ENCODE peak calls at places on chromosomes 2 and 18, in six cellular contexts. E is GM13977, T is body of pancreas, D is transverse colon, Z is Calu3, U is GM06990. J is an unnamed sample.

GRCh38 chr2:30481323-30481800 is 34.3 kb downstream of the LCLAT1 start:
- DNase-seq in D (peak), E (no peak), U (no peak), Z (peak), T (peak), J (no peak)

GRCh38 chr2:226797289-226797988 is 2.2 kb downstream of the IRS1 start:
- DNase-seq in E (no peak), D (peak), U (peak), Z (no peak), T (no peak), J (no peak)

GRCh38 chr2:232523682-232524597 is 2.0 kb upstream of the CHRND start:
- DNase-seq in T (peak), U (no peak), D (peak), E (peak), Z (peak), J (no peak)

GRCh38 chr2:27653397-27653796 is 10.0 kb downstream of the SUPT7L start:
- DNase-seq in T (no peak), U (no peak), D (no peak), E (no peak), Z (no peak), J (no peak)

GRCh38 chr18:57364460-57364859 is 12.1 kb downstream of the ST8SIA3 start:
- DNase-seq in D (no peak), U (no peak), T (no peak), E (no peak), Z (no peak), J (no peak)

GRCh38 chr18:45642238-45642637 is 27.0 kb downstream of the SLC14A2 start:
- DNase-seq in Z (no peak), D (no peak), E (no peak), T (no peak), U (no peak), J (no peak)

GRCh38 chr2:128573116-128573515 is 254.4 kb upstream of the HS6ST1 start:
- DNase-seq in U (no peak), D (no peak), E (no peak), Z (no peak), T (no peak), J (no peak)

GRCh38 chr2:178414266-178415247 is 36.4 kb downstream of the PRKRA start:
- DNase-seq in E (peak), Z (peak), T (peak), U (peak), D (peak), J (peak)

GRCh38 chr2:105407946-105408743 is 9.3 kb upstream of the FHL2 start:
- DNase-seq in Z (no peak), U (no peak), D (no peak), E (no peak), T (no peak), J (peak)

GRCh38 chr2:29314816-29315571 is 199.8 kb downstream of the CLIP4 start:
- DNase-seq in Z (no peak), D (peak), E (peak), T (peak), U (peak), J (no peak)

GRCh38 chr2:112690853-112691390 is 29.9 kb upstream of the NT5DC4 start:
- DNase-seq in Z (peak), E (peak), T (peak), U (peak), D (peak), J (peak)

GRCh38 chr2:86293612-86294011 is 43.8 kb downstream of the REEP1 start:
- DNase-seq in Z (no peak), U (no peak), E (no peak), D (no peak), T (no peak), J (no peak)

GRCh38 chr2:959453-959852 is 8.8 kb downstream of the SNTG2 start:
- DNase-seq in E (no peak), U (no peak), T (no peak), Z (no peak), D (no peak), J (no peak)

GRCh38 chr18:26574958-26575864 is 26.9 kb upstream of the KCTD1 start:
- DNase-seq in Z (peak), T (peak), D (peak), U (peak), E (no peak), J (no peak)

GRCh38 chr18:50044402-50044801 is 150.5 kb downstream of the MYO5B start:
- DNase-seq in D (no peak), T (no peak), U (no peak), E (no peak), Z (peak), J (no peak)

GRCh38 chr2:19799881-19800780 is 101.7 kb downstream of the TTC32 start:
- DNase-seq in Z (no peak), U (no peak), E (no peak), T (no peak), D (no peak), J (peak)

GRCh38 chr2:19802088-19802806 is 99.5 kb downstream of the TTC32 start:
- DNase-seq in Z (no peak), D (no peak), T (peak), E (no peak), U (no peak), J (no peak)

GRCh38 chr2:19804861-19805260 is 96.9 kb downstream of the TTC32 start:
- DNase-seq in Z (no peak), D (no peak), T (no peak), U (no peak), E (no peak), J (no peak)

GRCh38 chr2:19800796-19801195 is 101.0 kb downstream of the TTC32 start:
- DNase-seq in Z (no peak), T (no peak), U (no peak), D (no peak), E (no peak), J (no peak)

GRCh38 chr2:19801367-19802087 is 100.3 kb downstream of the TTC32 start:
- DNase-seq in D (peak), U (no peak), T (peak), Z (peak), E (no peak), J (no peak)
- TF ChIP-seq CTCF in D (no peak), U (no peak), T (no peak), Z (no peak), E (no peak), J (no peak)

GRCh38 chr2:229416116-229416694 is 145.1 kb upstream of the PID1 start:
- DNase-seq in D (peak), Z (no peak), T (peak), E (no peak), U (no peak), J (no peak)
- TF ChIP-seq CTCF in D (no peak), Z (no peak), T (no peak), E (no peak), U (no peak), J (no peak)

DNA sequence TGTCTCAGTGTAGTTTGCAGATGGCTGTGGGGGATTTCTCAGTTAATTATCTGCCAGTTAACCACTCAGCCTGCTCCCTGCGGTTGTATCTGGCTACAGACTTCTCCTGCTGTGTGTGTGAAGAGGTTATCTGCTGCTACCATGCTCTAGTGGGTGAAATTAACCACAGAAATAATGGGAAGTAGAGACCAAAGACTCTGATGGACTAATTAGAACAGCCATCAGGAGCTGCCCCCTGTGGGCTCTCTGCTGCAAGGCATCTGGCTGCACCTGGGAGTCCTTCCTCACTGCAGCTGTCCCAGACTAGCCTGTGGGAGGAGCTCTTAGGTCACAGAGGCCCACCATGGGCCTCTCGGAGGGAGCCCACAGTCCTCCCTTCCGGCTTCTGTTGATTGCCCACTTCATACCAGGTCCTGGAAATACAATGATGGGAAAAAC is 66.6 kb downstream of the CTIF start:
- DNase-seq in T (no peak), U (no peak), Z (peak), D (no peak), E (no peak), J (no peak)
- TF ChIP-seq CTCF in T (no peak), U (peak), Z (no peak), D (no peak), E (peak), J (no peak)

DNA sequence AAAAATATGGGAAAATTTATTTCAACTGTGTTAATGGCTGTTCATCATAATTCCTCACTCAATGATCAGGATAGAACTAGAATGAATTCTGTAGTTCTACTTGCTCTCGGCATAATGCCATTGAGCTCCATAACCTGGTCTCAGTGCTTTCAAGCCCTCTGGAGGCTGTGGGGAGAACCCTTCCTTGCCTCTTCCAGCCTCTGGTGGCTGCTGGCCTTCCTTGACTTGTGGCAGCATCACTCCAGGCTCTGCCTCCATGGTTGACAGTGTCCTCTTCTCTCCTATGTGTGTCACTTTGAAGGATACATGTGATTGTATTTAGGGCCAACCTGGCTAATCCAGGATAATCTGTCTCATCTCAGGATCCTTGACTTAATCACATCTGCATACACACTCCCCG is 26.9 kb upstream of the CABYR start:
- DNase-seq in T (no peak), D (no peak), Z (peak), U (no peak), E (no peak), J (no peak)
- TF ChIP-seq CTCF in T (no peak), D (no peak), Z (no peak), U (no peak), E (no peak), J (no peak)

GRCh38 chr18:76426738-76427305 is 68.2 kb downstream of the ZNF516 start:
- DNase-seq in D (peak), Z (peak), T (no peak), U (no peak), E (no peak), J (no peak)
- TF ChIP-seq CTCF in D (peak), Z (peak), T (peak), U (peak), E (peak), J (peak)

DNA sequence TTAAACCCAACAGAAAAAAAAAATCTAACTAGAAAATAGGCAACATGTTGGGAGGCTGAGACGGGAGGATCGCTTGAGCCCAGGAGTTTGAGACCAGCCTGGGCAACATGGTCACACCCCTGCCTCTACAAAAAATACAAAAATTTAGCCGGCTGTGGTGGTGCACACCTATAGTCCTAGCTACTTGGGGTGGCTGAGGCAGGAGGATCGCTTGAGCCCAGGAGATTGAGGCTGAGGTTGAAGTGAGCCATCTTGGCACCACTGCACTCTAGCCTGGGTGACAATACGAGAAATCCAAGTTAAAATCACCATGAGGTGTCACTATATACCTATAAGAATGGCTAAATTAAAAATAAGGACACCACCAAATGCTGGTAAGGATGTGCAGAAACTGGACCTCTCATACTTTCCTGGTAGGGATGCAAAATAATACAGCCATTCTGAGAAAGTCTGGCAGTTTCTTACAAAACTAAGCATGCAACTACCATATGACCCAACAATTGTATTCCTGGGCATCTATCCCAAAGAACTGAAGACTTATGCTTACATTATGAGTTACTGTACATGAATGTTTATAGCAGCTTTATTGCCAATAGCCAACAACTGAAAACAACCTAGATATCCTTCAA is 2.2 kb downstream of the SEPTIN10 start:
- DNase-seq in D (no peak), Z (no peak), T (no peak), E (no peak), U (no peak), J (no peak)
- TF ChIP-seq CTCF in D (no peak), Z (no peak), T (no peak), E (no peak), U (no peak), J (peak)

DNA sequence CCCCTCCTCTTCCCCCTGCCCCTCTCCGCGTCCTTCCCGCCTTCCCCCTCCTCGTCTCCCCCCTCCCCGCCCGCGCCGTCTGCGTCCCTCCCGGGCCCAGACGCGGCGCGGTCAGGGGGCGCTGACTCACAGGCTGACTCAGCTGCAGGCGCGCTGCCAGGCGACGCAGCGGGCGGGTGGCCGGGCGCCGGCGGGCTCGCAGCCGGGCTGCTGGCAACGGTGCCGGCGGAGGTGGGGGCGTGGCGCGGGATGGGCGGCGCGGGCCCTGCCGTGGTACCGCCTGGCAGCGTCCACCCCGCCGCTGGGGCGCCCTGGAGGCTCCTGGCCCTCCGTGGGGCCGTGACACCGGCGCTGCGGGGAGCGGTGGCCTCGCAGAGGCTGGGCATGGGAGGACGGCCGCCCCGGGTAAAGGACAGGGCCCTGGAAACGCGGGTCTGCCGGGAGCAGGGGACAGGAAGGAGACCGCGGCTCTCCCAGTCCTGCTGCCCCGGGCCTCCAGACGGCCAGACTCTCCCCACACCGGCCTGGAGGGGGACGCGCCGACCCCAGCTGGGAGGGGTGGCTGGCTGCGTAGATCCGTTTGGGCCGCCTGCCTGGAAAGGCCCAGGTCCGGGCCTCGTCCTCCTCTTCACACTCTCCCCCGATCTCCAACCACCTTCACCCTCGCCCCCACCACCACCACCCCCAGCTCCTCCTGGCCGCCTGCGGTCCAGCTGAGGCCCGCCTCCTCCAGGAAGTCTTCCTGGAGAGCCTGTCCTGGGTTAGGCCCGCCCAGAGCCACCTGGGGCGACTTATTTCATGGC is 10.0 kb upstream of the PROC start:
- DNase-seq in T (peak), U (peak), Z (peak), E (peak), D (peak), J (no peak)
- TF ChIP-seq CTCF in T (no peak), U (no peak), Z (no peak), E (peak), D (no peak), J (no peak)

GRCh38 chr2:100606740-100607343 is 44.0 kb downstream of the PDCL3 start:
- DNase-seq in T (peak), U (no peak), E (peak), Z (peak), D (peak), J (no peak)

GRCh38 chr2:100611079-100612029 is 48.6 kb downstream of the PDCL3 start:
- DNase-seq in E (no peak), T (no peak), D (no peak), U (no peak), Z (no peak), J (no peak)

GRCh38 chr2:100613719-100614118 is 50.9 kb downstream of the PDCL3 start:
- DNase-seq in E (no peak), D (no peak), U (no peak), Z (no peak), T (no peak), J (no peak)

GRCh38 chr2:100612388-100613000 is 49.7 kb downstream of the PDCL3 start:
- DNase-seq in U (no peak), E (no peak), T (no peak), Z (no peak), D (no peak), J (no peak)

GRCh38 chr2:100610381-100610831 is 47.6 kb downstream of the PDCL3 start:
- DNase-seq in D (peak), E (peak), Z (peak), U (peak), T (peak), J (no peak)
- TF ChIP-seq CTCF in D (peak), E (peak), Z (peak), U (peak), T (peak), J (peak)